ENCODE peak calls at places on chromosomes 16 and 17, in five cellular contexts. S, X, B, I and A are unnamed samples.

GRCh38 chr17:61335845-61336655 is 63.6 kb upstream of the TBX2 start:
- DNase-seq in S (no peak), X (no peak), B (no peak), I (peak), A (no peak)

GRCh38 chr16:66491716-66492064 is 58.2 kb downstream of the TK2 start:
- DNase-seq in S (no peak), X (no peak), B (no peak), I (no peak), A (no peak)

GRCh38 chr16:57091990-57092785 is at the start of gene CPNE2:
- DNase-seq in S (peak), X (peak), B (peak), I (peak), A (peak)

GRCh38 chr16:31196324-31197088 is 6.1 kb downstream of the PYCARD start:
- DNase-seq in S (no peak), X (no peak), B (no peak), I (no peak), A (no peak)

GRCh38 chr17:82889496-82890338 is 49.9 kb upstream of the ZNF750 start:
- DNase-seq in S (no peak), X (no peak), B (no peak), I (no peak), A (no peak)

GRCh38 chr16:57591086-57591869 is 37.2 kb upstream of the ADGRG1 start:
- DNase-seq in S (peak), X (peak), B (peak), I (peak), A (peak)

GRCh38 chr16:72094266-72094610 is 591 bp downstream of the DHX38 start:
- DNase-seq in S (peak), X (no peak), B (no peak), I (no peak), A (no peak)

GRCh38 chr16:66656547-66656946 is 40.0 kb downstream of the CMTM4 start:
- DNase-seq in S (no peak), X (no peak), B (no peak), I (no peak), A (no peak)

GRCh38 chr16:73020409-73020884 is 27.5 kb downstream of the ZFHX3 start:
- DNase-seq in S (no peak), X (peak), B (no peak), I (no peak), A (no peak)

GRCh38 chr17:21019976-21020575 is 22.7 kb downstream of the USP22 start:
- DNase-seq in S (peak), X (no peak), B (no peak), I (peak), A (no peak)

GRCh38 chr17:77146882-77147281 is 6.1 kb downstream of the SEC14L1 start:
- DNase-seq in S (peak), X (no peak), B (peak), I (no peak), A (no peak)

GRCh38 chr17:77147357-77147801 is 6.6 kb downstream of the SEC14L1 start:
- DNase-seq in S (peak), X (no peak), B (no peak), I (no peak), A (peak)

GRCh38 chr17:77145209-77145608 is 4.4 kb downstream of the SEC14L1 start:
- DNase-seq in S (peak), X (no peak), B (no peak), I (no peak), A (no peak)

GRCh38 chr17:77144227-77144626 is 3.5 kb downstream of the SEC14L1 start:
- DNase-seq in S (peak), X (no peak), B (no peak), I (no peak), A (no peak)

GRCh38 chr17:77145635-77146632 is 5.2 kb downstream of the SEC14L1 start:
- DNase-seq in S (peak), X (no peak), B (peak), I (peak), A (peak)
- TF ChIP-seq CTCF in S (no peak), X (no peak), B (no peak), I (peak), A (no peak)

GRCh38 chr17:81438024-81438664 is 42.9 kb downstream of the BAHCC1 start:
- DNase-seq in S (no peak), X (no peak), B (no peak), I (peak), A (no peak)

GRCh38 chr17:81440511-81441244 is 45.4 kb downstream of the BAHCC1 start:
- DNase-seq in S (peak), X (peak), B (peak), I (peak), A (peak)

GRCh38 chr17:81437221-81437651 is 42.0 kb downstream of the BAHCC1 start:
- DNase-seq in S (no peak), X (no peak), B (no peak), I (peak), A (no peak)

GRCh38 chr17:81438688-81439087 is 43.4 kb downstream of the BAHCC1 start:
- DNase-seq in S (peak), X (no peak), B (no peak), I (no peak), A (no peak)

GRCh38 chr17:81439926-81440450 is 44.7 kb downstream of the BAHCC1 start:
- DNase-seq in S (no peak), X (no peak), B (no peak), I (no peak), A (no peak)
- TF ChIP-seq CTCF in S (no peak), X (no peak), B (no peak), I (no peak), A (no peak)

DNA sequence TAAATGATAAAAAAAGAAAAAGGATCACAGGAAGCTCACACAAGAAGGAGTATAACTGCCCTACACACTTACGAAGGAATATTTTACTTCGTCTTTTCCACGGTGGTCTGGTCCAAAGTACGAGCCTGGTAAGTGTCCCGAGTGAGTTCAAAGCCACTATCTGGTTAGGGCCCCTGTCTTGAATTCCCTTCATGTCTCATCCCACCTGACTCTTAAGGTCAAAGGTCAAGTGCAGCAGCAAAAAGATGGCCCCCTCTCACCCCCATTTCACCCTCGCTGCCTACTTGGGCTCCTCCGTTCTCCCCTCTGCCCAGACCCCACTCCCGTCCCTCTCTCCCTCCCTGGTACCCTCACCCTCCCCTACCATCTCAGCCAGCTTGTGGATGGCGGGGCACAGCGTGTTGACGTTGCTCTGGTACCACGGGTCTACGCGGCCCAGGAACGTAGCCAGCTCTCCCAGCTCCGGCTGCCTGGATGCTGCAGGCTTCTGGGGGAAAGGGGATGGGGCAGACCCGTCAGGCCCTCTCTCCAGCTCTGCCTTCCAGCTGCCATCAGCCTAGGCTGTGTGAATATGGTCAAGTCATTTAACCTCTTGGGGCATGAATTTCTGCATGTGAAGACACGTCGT is 27.8 kb upstream of the MFSD6L start:
- DNase-seq in S (no peak), X (no peak), B (no peak), I (no peak), A (no peak)
- TF ChIP-seq CTCF in S (no peak), X (no peak), B (no peak), I (no peak), A (no peak)

GRCh38 chr17:76458580-76459490 is 5.9 kb upstream of the UBE2O start:
- DNase-seq in S (peak), X (peak), B (peak), I (peak), A (peak)
- TF ChIP-seq CTCF in S (peak), X (peak), B (peak), I (peak), A (peak)

GRCh38 chr16:62205459-62205858 is 169.2 kb upstream of the CDH8 start:
- DNase-seq in S (no peak), X (no peak), B (no peak), I (no peak), A (no peak)
- TF ChIP-seq CTCF in S (no peak), X (no peak), B (no peak), I (peak), A (no peak)

DNA sequence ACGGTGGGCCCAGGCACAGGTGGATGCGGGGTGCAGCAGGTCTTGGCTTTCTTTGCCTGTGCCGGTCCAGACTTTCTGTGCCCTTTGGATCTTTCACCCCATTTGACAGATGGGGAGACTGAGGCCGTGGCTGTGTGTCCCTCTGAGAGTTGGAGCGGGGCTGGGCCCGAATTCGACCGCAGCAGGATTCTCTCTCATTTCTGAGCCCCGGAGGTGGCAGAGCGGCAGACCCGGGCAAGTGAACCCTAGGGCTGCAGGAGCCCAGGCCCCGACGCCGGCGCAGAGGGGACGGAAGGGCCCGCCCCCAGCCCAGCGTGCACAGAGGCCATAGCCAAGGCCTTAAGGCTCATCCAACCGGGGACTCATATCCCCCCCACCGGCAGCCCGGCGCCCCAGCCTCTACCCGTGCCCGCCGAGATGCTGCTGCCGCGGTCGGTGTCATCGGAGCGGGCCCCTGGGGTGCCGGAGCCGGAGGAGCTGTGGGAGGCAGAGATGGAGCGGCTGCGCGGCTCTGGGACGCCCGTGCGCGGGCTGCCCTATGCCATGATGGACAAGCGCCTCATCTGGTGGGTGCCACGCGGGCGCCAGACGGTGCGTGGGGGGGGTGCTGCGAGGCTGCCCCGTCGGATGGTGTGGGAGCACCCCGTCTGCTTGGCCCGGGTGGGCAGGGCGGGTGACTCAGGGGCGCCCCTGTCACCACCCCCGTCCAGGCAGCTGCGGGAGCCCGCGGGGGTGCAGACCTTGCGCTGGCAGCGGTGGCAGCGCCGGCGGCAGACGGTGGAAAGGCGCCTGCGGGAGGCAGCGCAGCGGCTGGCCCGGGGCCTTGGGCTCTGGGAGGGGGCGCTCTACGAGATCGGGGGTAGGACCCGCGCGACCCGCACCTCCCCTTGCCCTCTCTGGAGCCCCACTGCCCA is 858 bp downstream of the TMC8 start:
- DNase-seq in S (peak), X (no peak), B (no peak), I (peak), A (no peak)
- TF ChIP-seq CTCF in S (peak), X (no peak), B (no peak), I (no peak), A (no peak)

DNA sequence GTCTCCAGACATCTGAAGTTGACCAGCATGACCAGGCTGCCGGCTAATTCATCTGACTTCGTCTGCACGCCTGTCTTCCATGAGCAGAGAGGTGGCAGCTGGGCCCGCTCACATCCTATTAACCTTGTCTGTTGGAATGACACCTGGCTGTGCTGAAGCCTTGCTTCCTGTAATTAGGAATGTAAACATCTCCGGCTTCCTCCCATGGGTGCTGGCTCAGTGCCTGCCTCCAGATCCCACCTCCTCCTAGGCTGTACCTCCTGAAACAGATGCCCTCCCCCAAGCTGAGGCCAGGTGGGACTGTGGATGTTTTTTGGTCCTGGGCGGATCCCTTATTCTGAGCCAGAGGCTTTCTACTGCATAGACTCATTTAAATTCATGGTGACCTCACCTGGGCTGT is 296.3 kb downstream of the HS3ST4 start:
- DNase-seq in S (no peak), X (no peak), B (no peak), I (no peak), A (no peak)
- TF ChIP-seq CTCF in S (no peak), X (no peak), B (no peak), I (no peak), A (no peak)

GRCh38 chr17:46025510-46025909 is 26.5 kb downstream of the STH start:
- DNase-seq in S (no peak), X (no peak), B (no peak), I (no peak), A (no peak)

GRCh38 chr17:46027326-46028325 is 28.6 kb downstream of the STH start:
- DNase-seq in S (no peak), X (no peak), B (no peak), I (no peak), A (no peak)

GRCh38 chr17:46025060-46025459 is 26.0 kb downstream of the STH start:
- DNase-seq in S (no peak), X (no peak), B (no peak), I (no peak), A (no peak)

GRCh38 chr17:46026815-46027125 is 27.7 kb downstream of the STH start:
- DNase-seq in S (no peak), X (no peak), B (no peak), I (no peak), A (no peak)

GRCh38 chr17:46026045-46026814 is 27.2 kb downstream of the STH start:
- DNase-seq in S (no peak), X (no peak), B (no peak), I (no peak), A (no peak)
- TF ChIP-seq CTCF in S (no peak), X (no peak), B (no peak), I (no peak), A (no peak)

GRCh38 chr17:14428640-14429029 is 127.8 kb downstream of the HS3ST3B1 start:
- DNase-seq in S (peak), X (no peak), B (no peak), I (no peak), A (no peak)
- TF ChIP-seq CTCF in S (peak), X (no peak), B (no peak), I (no peak), A (no peak)